ENCODE peak calls at places on chromosomes 5 and 9, in seven cellular contexts. U is effector memory CD8-positive, alpha-beta T cell; N is HCEC 1CT; Z is posterior cingulate gyrus; W is GM04504; O is activated naive CD4-positive, alpha-beta T cell; S is stimulated activated CD8-positive, alpha-beta memory T cell treated with anti-CD3 and anti-CD28 coated beads, Interleukin-4, amount 100 ng/mL, for 4 hours. T is an unnamed sample.

GRCh38 chr5:161857358-161857757 is 9.4 kb downstream of the GABRA1 start:
- DNase-seq in N (no peak), Z (no peak), O (no peak), S (no peak), W (no peak), U (no peak), T (no peak)

GRCh38 chr5:164824671-164825070 is 1319.3 kb downstream of the MAT2B start:
- DNase-seq in Z (no peak), W (no peak), O (no peak), N (no peak), S (no peak), U (no peak), T (no peak)

GRCh38 chr5:154118832-154119442 is 71.6 kb upstream of the GALNT10 start:
- DNase-seq in Z (no peak), N (peak; percentile 11), U (no peak), O (no peak), S (no peak), W (no peak), T (no peak)

GRCh38 chr5:120516799-120517198 is 52.7 kb downstream of the PRR16 start:
- DNase-seq in O (no peak), S (no peak), N (no peak), U (no peak), Z (no peak), W (peak; percentile 52), T (no peak)

GRCh38 chr9:101128623-101129022 is 100.1 kb downstream of the PLPPR1 start:
- DNase-seq in O (no peak), S (no peak), W (no peak), Z (no peak), N (no peak), U (no peak), T (no peak)

GRCh38 chr5:45109636-45110035 is 300.9 kb downstream of the MRPS30 start:
- DNase-seq in U (no peak), N (no peak), S (no peak), W (no peak), Z (no peak), O (no peak), T (no peak)

GRCh38 chr5:102796014-102796413 is 40.9 kb downstream of the PAM start:
- DNase-seq in N (no peak), U (no peak), W (no peak), Z (no peak), S (no peak), O (no peak), T (no peak)

GRCh38 chr5:98163796-98164493 is 609.5 kb upstream of the RGMB start:
- DNase-seq in S (no peak), N (no peak), Z (no peak), O (no peak), U (no peak), W (no peak), T (no peak)

GRCh38 chr9:98154678-98155077 is 35.7 kb upstream of the TRIM14 start:
- DNase-seq in Z (no peak), S (no peak), N (no peak), W (no peak), O (no peak), U (no peak), T (no peak)

T was measured in omental fat pad.